ENCODE peak calls at places on chromosomes 5 and 9, in six cellular contexts. One of them, this sample, is unnamed.

GRCh38 chr9:26394025-26394424 is 498.6 kb downstream of the CAAP1 start:
- DNase-seq in brain microvascular endothelial cell: no peak
- DNase-seq in CD4-positive, alpha-beta memory T cell: no peak
- DNase-seq in tibial nerve: no peak
- DNase-seq in stomach: no peak
- DNase-seq in CD8-positive, alpha-beta T cell: no peak
- DNase-seq in this sample: no peak

GRCh38 chr9:15087031-15087417 is 176.8 kb upstream of the FREM1 start:
- DNase-seq in brain microvascular endothelial cell: no peak
- DNase-seq in CD4-positive, alpha-beta memory T cell: no peak
- DNase-seq in tibial nerve: no peak
- DNase-seq in stomach: no peak
- DNase-seq in CD8-positive, alpha-beta T cell: no peak
- DNase-seq in this sample: no peak

GRCh38 chr9:129609486-129610192 is 11.3 kb downstream of the C9orf50 start:
- DNase-seq in brain microvascular endothelial cell: peak; percentile 63
- DNase-seq in CD4-positive, alpha-beta memory T cell: peak; percentile 89
- DNase-seq in tibial nerve: no peak
- DNase-seq in stomach: peak; percentile 74
- DNase-seq in CD8-positive, alpha-beta T cell: peak; percentile 70
- DNase-seq in this sample: no peak

GRCh38 chr9:132610661-132611060 is 28.3 kb downstream of the BARHL1 start:
- DNase-seq in brain microvascular endothelial cell: no peak
- DNase-seq in CD4-positive, alpha-beta memory T cell: no peak
- DNase-seq in tibial nerve: no peak
- DNase-seq in stomach: no peak
- DNase-seq in CD8-positive, alpha-beta T cell: no peak
- DNase-seq in this sample: no peak

GRCh38 chr5:80697100-80697499 is 42.3 kb upstream of the DHFR start:
- DNase-seq in brain microvascular endothelial cell: no peak
- DNase-seq in CD4-positive, alpha-beta memory T cell: no peak
- DNase-seq in tibial nerve: no peak
- DNase-seq in stomach: no peak
- DNase-seq in CD8-positive, alpha-beta T cell: no peak
- DNase-seq in this sample: no peak

GRCh38 chr9:132116583-132116982 is 36.9 kb upstream of the MED27 start:
- DNase-seq in brain microvascular endothelial cell: no peak
- DNase-seq in CD4-positive, alpha-beta memory T cell: no peak
- DNase-seq in tibial nerve: no peak
- DNase-seq in stomach: no peak
- DNase-seq in CD8-positive, alpha-beta T cell: no peak
- DNase-seq in this sample: no peak

GRCh38 chr9:102309379-102309778 is 570.9 kb upstream of the GRIN3A start:
- DNase-seq in brain microvascular endothelial cell: no peak
- DNase-seq in CD4-positive, alpha-beta memory T cell: no peak
- DNase-seq in tibial nerve: no peak
- DNase-seq in stomach: no peak
- DNase-seq in CD8-positive, alpha-beta T cell: no peak
- DNase-seq in this sample: no peak

GRCh38 chr5:55308254-55308836 is 556 bp downstream of the MTREX start:
- DNase-seq in brain microvascular endothelial cell: no peak
- DNase-seq in CD4-positive, alpha-beta memory T cell: no peak
- DNase-seq in tibial nerve: no peak
- DNase-seq in stomach: no peak
- DNase-seq in CD8-positive, alpha-beta T cell: peak; percentile 24
- DNase-seq in this sample: no peak

GRCh38 chr9:129362287-129363098 is 184.4 kb upstream of the IER5L start:
- DNase-seq in brain microvascular endothelial cell: no peak
- DNase-seq in CD4-positive, alpha-beta memory T cell: no peak
- DNase-seq in tibial nerve: no peak
- DNase-seq in stomach: no peak
- DNase-seq in CD8-positive, alpha-beta T cell: no peak
- DNase-seq in this sample: no peak

GRCh38 chr5:132656774-132657355 is 1.1 kb upstream of the IL13 start:
- DNase-seq in brain microvascular endothelial cell: no peak
- DNase-seq in CD4-positive, alpha-beta memory T cell: no peak
- DNase-seq in tibial nerve: no peak
- DNase-seq in stomach: peak; percentile 18
- DNase-seq in CD8-positive, alpha-beta T cell: no peak
- DNase-seq in this sample: no peak

GRCh38 chr5:132655821-132656773 is 1.9 kb upstream of the IL13 start:
- DNase-seq in brain microvascular endothelial cell: no peak
- DNase-seq in CD4-positive, alpha-beta memory T cell: peak; percentile 50
- DNase-seq in tibial nerve: no peak
- DNase-seq in stomach: peak; percentile 27
- DNase-seq in CD8-positive, alpha-beta T cell: peak; percentile 24
- DNase-seq in this sample: no peak

GRCh38 chr5:132659598-132660493 is 1.9 kb downstream of the IL13 start:
- DNase-seq in brain microvascular endothelial cell: no peak
- DNase-seq in CD4-positive, alpha-beta memory T cell: no peak
- DNase-seq in tibial nerve: no peak
- DNase-seq in stomach: no peak
- DNase-seq in CD8-positive, alpha-beta T cell: no peak
- DNase-seq in this sample: no peak

GRCh38 chr5:132658383-132659302 is 670 bp downstream of the IL13 start:
- DNase-seq in brain microvascular endothelial cell: no peak
- DNase-seq in CD4-positive, alpha-beta memory T cell: no peak
- DNase-seq in tibial nerve: no peak
- DNase-seq in stomach: peak; percentile 23
- DNase-seq in CD8-positive, alpha-beta T cell: no peak
- DNase-seq in this sample: no peak

GRCh38 chr5:132657676-132658382 is at the start of gene IL13:
- DNase-seq in brain microvascular endothelial cell: no peak
- DNase-seq in CD4-positive, alpha-beta memory T cell: no peak
- DNase-seq in tibial nerve: no peak
- DNase-seq in stomach: peak; percentile 8
- DNase-seq in CD8-positive, alpha-beta T cell: no peak
- DNase-seq in this sample: no peak
- H3K27ac ChIP-seq in brain microvascular endothelial cell: no peak within 1 kb of the TSS
- H3K27ac ChIP-seq in CD4-positive, alpha-beta memory T cell: no peak within 1 kb of the TSS
- H3K27ac ChIP-seq in tibial nerve: no peak within 1 kb of the TSS
- H3K27ac ChIP-seq in stomach: no peak within 1 kb of the TSS
- H3K27ac ChIP-seq in CD8-positive, alpha-beta T cell: no peak within 1 kb of the TSS
- H3K27ac ChIP-seq in this sample: no peak within 1 kb of the TSS

GRCh38 chr9:16460711-16461110 is 409.8 kb downstream of the BNC2 start:
- DNase-seq in brain microvascular endothelial cell: no peak
- DNase-seq in CD4-positive, alpha-beta memory T cell: no peak
- DNase-seq in tibial nerve: no peak
- DNase-seq in stomach: no peak
- DNase-seq in CD8-positive, alpha-beta T cell: no peak
- DNase-seq in this sample: no peak
- H3K27ac ChIP-seq in brain microvascular endothelial cell: no peak overlapping the region
- H3K27ac ChIP-seq in CD4-positive, alpha-beta memory T cell: no peak overlapping the region
- H3K27ac ChIP-seq in tibial nerve: no peak overlapping the region
- H3K27ac ChIP-seq in stomach: no peak overlapping the region
- H3K27ac ChIP-seq in CD8-positive, alpha-beta T cell: no peak overlapping the region
- H3K27ac ChIP-seq in this sample: no peak overlapping the region

GRCh38 chr5:88786217-88786560 is 96.8 kb downstream of the MEF2C start:
- DNase-seq in brain microvascular endothelial cell: peak; percentile 27
- DNase-seq in CD4-positive, alpha-beta memory T cell: no peak
- DNase-seq in tibial nerve: no peak
- DNase-seq in stomach: no peak
- DNase-seq in CD8-positive, alpha-beta T cell: no peak
- DNase-seq in this sample: no peak
- H3K27ac ChIP-seq in brain microvascular endothelial cell: peak overlapping the region; percentile 95
- H3K27ac ChIP-seq in CD4-positive, alpha-beta memory T cell: no peak overlapping the region
- H3K27ac ChIP-seq in tibial nerve: peak overlapping the region; percentile 86
- H3K27ac ChIP-seq in stomach: peak overlapping the region; percentile 71
- H3K27ac ChIP-seq in CD8-positive, alpha-beta T cell: peak overlapping the region; percentile 11
- H3K27ac ChIP-seq in this sample: peak overlapping the region; percentile 94

GRCh38 chr5:35246411-35246810 is 16.1 kb upstream of the PRLR start:
- DNase-seq in brain microvascular endothelial cell: no peak
- DNase-seq in CD4-positive, alpha-beta memory T cell: no peak
- DNase-seq in tibial nerve: no peak
- DNase-seq in stomach: no peak
- DNase-seq in CD8-positive, alpha-beta T cell: no peak
- DNase-seq in this sample: no peak

GRCh38 chr5:35247645-35248034 is 17.4 kb upstream of the PRLR start:
- DNase-seq in brain microvascular endothelial cell: peak; percentile 12
- DNase-seq in CD4-positive, alpha-beta memory T cell: no peak
- DNase-seq in tibial nerve: no peak
- DNase-seq in stomach: peak; percentile 55
- DNase-seq in CD8-positive, alpha-beta T cell: no peak
- DNase-seq in this sample: peak; percentile 31

GRCh38 chr5:35246928-35247644 is 16.8 kb upstream of the PRLR start:
- DNase-seq in brain microvascular endothelial cell: no peak
- DNase-seq in CD4-positive, alpha-beta memory T cell: no peak
- DNase-seq in tibial nerve: peak; percentile 22
- DNase-seq in stomach: peak; percentile 86
- DNase-seq in CD8-positive, alpha-beta T cell: no peak
- DNase-seq in this sample: no peak

GRCh38 chr5:35252963-35253362 is 22.7 kb upstream of the PRLR start:
- DNase-seq in brain microvascular endothelial cell: no peak
- DNase-seq in CD4-positive, alpha-beta memory T cell: no peak
- DNase-seq in tibial nerve: no peak
- DNase-seq in stomach: no peak
- DNase-seq in CD8-positive, alpha-beta T cell: no peak
- DNase-seq in this sample: no peak

DNA sequence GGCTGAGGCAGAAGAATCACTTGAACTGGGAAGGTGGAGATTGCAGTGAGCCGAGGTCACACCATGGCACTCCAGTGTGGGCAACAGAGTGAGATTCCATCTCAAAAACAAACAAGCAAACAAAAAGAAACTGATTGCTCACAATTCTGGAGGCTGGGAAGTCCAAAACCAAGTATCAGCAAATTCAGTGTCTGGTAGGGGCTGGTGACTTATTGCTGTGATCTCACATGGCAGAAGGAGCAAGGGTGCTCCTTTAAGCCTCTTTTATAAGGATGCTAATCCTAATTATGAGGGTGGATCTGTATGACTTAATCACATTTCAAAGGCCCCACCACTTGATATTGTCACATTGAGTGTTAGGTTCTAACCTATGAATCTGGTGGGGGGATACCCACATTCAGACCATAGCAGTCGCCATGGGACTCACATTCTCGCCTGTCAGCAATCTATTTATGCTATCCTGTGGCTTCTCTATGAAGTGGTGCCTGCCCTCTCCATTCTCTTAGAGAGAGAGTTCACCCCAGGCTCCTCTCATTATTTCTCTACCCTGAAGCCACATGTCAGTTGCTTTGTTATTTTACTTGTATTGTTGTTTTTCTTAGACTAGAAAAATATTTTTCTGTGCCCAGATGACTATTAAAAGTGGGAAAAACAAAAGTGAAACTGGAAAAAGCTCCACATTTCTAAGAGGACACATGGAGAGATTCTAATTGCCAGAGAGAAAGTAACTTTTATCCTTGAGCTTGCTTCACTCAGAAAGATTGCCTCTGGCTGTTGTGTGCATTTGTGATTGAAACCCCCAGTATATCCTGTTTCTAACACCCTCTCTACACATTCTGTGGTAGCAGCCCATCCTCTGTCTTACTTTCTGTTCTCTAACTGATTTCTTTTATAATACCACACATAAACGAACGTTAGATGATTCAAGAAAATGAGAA is 18.8 kb upstream of the PRLR start:
- DNase-seq in brain microvascular endothelial cell: no peak
- DNase-seq in CD4-positive, alpha-beta memory T cell: no peak
- DNase-seq in tibial nerve: no peak
- DNase-seq in stomach: no peak
- DNase-seq in CD8-positive, alpha-beta T cell: no peak
- DNase-seq in this sample: no peak
- H3K27ac ChIP-seq in brain microvascular endothelial cell: no peak overlapping the region
- H3K27ac ChIP-seq in CD4-positive, alpha-beta memory T cell: no peak overlapping the region
- H3K27ac ChIP-seq in tibial nerve: no peak overlapping the region
- H3K27ac ChIP-seq in stomach: no peak overlapping the region
- H3K27ac ChIP-seq in CD8-positive, alpha-beta T cell: no peak overlapping the region
- H3K27ac ChIP-seq in this sample: no peak overlapping the region

GRCh38 chr9:136960212-136960937 is 8.3 kb downstream of the LCN12 start:
- DNase-seq in brain microvascular endothelial cell: no peak
- DNase-seq in CD4-positive, alpha-beta memory T cell: no peak
- DNase-seq in tibial nerve: no peak
- DNase-seq in stomach: no peak
- DNase-seq in CD8-positive, alpha-beta T cell: peak; percentile 54
- DNase-seq in this sample: no peak
- H3K27ac ChIP-seq in brain microvascular endothelial cell: no peak overlapping the region
- H3K27ac ChIP-seq in CD4-positive, alpha-beta memory T cell: peak overlapping the region; percentile 24
- H3K27ac ChIP-seq in tibial nerve: peak overlapping the region; percentile 85
- H3K27ac ChIP-seq in stomach: peak overlapping the region; percentile 38
- H3K27ac ChIP-seq in CD8-positive, alpha-beta T cell: peak overlapping the region; percentile 8
- H3K27ac ChIP-seq in this sample: no peak overlapping the region